ENCODE peak calls at places on chromosomes 3 and 15, in four cellular contexts. P, J, E and Z are unnamed samples.

GRCh38 chr3:32384938-32385337 is 6.7 kb upstream of the CMTM7 start:
- DNase-seq in P (peak), E (no peak), J (no peak), Z (no peak)

GRCh38 chr3:16329792-16330061 is 64.7 kb downstream of the OXNAD1 start:
- DNase-seq in J (no peak), E (no peak), P (peak), Z (no peak)

GRCh38 chr3:49649576-49649975 is 24.6 kb upstream of the APEH start:
- DNase-seq in E (no peak), P (no peak), J (no peak), Z (peak)

GRCh38 chr3:99875925-99876781 is 58.5 kb downstream of the CMSS1 start:
- DNase-seq in E (no peak), J (peak), P (peak), Z (peak)

GRCh38 chr15:43433160-43433559 is 59.8 kb downstream of the TP53BP1 start:
- DNase-seq in P (no peak), J (no peak), E (no peak), Z (no peak)

GRCh38 chr3:187875868-187876267 is 130.6 kb upstream of the BCL6 start:
- DNase-seq in J (no peak), E (no peak), P (no peak), Z (no peak)

GRCh38 chr3:66761093-66761780 is 236.9 kb upstream of the KBTBD8 start:
- DNase-seq in E (no peak), J (no peak), P (no peak), Z (no peak)

GRCh38 chr3:127105996-127106855 is 86.7 kb upstream of the PRR23E start:
- DNase-seq in J (no peak), E (no peak), P (no peak), Z (no peak)

GRCh38 chr3:187740446-187741399 is 4.5 kb downstream of the BCL6 start:
- DNase-seq in J (no peak), E (no peak), P (peak), Z (no peak)

GRCh38 chr3:148957586-148957985 is 33.8 kb upstream of the GYG1 start:
- DNase-seq in P (no peak), E (no peak), J (peak), Z (peak)

GRCh38 chr15:47196057-47196456 is 521.2 kb upstream of the SEMA6D start:
- DNase-seq in J (peak), P (peak), E (peak), Z (peak)

GRCh38 chr15:47188766-47189507 is 528.4 kb upstream of the SEMA6D start:
- DNase-seq in E (no peak), P (no peak), J (no peak), Z (no peak)

DNA sequence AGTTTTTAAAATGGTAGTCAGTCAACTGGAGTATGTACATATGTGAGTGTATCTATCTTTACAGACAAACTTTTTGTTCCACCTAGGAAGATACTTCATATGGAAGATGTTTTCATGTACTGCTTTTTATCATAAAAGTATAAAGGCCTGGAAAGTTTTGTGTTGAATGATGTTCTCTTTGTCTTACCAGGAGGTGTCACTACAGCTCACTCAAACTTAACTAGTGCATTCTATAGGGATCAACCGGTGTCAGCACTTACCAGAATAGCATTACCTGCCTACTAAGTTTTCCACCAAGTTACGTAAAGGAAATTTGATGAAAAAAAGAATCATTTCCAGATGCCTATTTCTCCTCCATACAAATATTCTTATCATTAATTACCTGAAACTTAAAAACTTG is 522.6 kb upstream of the SEMA6D start:
- DNase-seq in J (no peak), E (no peak), P (peak), Z (peak)
- TF ChIP-seq TCF12 in J (no peak), E (no peak), P (no peak), Z (no peak)

DNA sequence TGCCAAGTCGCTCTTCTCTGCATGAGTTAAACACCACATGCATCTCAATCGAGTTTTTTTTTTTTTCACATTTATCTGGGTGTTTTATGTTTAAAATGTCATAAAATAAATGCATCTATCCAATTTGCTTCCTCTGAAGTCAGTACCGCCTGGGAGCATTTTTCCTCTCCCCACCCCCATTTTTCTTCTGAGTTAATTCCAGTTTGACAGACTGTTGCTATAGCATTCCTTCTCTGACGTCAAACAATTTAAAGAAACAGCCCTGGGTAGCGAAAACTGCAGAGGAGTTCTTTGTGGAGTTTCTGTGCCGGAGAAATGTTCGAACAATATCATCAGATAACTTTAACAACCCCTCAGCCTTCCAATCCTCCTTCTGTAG is 885 bp upstream of the GNB4 start:
- DNase-seq in E (no peak), P (no peak), J (no peak), Z (no peak)
- TF ChIP-seq TCF12 in E (no peak), P (no peak), J (no peak), Z (no peak)

DNA sequence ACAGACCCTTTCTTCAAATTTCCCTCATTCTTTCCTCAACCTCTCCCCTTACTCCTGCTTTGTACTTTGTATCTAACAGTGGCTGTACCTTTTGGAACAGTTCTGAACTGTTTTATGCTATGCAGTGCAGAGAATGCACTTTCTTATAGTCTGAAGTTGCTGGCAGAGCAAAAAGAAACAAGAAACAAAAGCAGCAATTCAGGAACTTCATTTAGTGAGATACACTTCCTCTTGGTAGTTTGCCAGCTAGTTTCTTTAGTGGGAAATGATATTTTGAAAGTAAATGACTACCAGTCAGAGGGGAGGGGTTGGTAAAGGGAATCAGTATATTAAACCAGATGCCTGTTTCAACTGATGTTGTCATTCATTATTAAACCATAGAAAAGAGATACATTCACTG is 55.0 kb upstream of the CHD2 start:
- DNase-seq in J (no peak), E (peak), P (no peak), Z (peak)
- TF ChIP-seq TCF12 in J (no peak), E (no peak), P (no peak), Z (no peak)

GRCh38 chr3:24548278-24548677 is 53.6 kb upstream of the THRB start:
- DNase-seq in P (no peak), J (no peak), E (no peak), Z (no peak)
- TF ChIP-seq TCF12 in P (no peak), J (no peak), E (no peak), Z (no peak)

GRCh38 chr15:36399276-36399675 is 180.2 kb upstream of the CDIN1 start:
- DNase-seq in J (no peak), E (no peak), P (no peak), Z (no peak)
- TF ChIP-seq TCF12 in J (no peak), E (no peak), P (no peak), Z (no peak)

DNA sequence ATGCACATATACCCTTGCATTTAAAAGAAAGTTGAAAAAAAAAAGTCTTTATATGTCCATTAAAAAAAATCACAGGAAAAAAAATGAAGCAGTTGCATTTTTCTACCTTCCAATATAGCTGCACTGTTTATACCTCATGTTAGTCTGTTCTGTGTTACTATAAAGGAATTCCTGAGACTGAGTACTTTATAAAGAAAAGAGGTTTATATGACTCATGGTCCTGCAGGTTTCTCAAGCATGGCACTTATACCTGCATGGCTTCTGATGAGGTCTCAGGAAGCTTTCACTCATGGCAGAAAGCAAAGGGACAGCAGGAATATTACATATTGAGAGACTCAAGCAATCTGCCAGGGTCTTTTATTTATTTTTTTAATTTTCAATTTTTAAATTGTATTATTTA is 277.2 kb upstream of the BCHE start:
- DNase-seq in E (no peak), P (no peak), J (no peak), Z (no peak)
- TF ChIP-seq TCF12 in E (no peak), P (no peak), J (no peak), Z (no peak)

GRCh38 chr3:155243512-155243921 is 50.0 kb downstream of the STRIT1 start:
- DNase-seq in E (no peak), P (no peak), J (no peak), Z (no peak)
- TF ChIP-seq TCF12 in E (no peak), P (no peak), J (no peak), Z (no peak)

GRCh38 chr3:105865016-105865623 is 3.7 kb downstream of the CBLB start:
- DNase-seq in J (no peak), E (no peak), P (no peak), Z (no peak)

GRCh38 chr3:105867690-105868449 is 942 bp downstream of the CBLB start:
- DNase-seq in J (no peak), P (no peak), E (no peak), Z (no peak)

GRCh38 chr3:105865867-105866350 is 2.9 kb downstream of the CBLB start:
- DNase-seq in E (no peak), P (no peak), J (no peak), Z (no peak)

GRCh38 chr3:105868450-105868744 is 415 bp downstream of the CBLB start:
- DNase-seq in P (peak), J (no peak), E (no peak), Z (peak)

DNA sequence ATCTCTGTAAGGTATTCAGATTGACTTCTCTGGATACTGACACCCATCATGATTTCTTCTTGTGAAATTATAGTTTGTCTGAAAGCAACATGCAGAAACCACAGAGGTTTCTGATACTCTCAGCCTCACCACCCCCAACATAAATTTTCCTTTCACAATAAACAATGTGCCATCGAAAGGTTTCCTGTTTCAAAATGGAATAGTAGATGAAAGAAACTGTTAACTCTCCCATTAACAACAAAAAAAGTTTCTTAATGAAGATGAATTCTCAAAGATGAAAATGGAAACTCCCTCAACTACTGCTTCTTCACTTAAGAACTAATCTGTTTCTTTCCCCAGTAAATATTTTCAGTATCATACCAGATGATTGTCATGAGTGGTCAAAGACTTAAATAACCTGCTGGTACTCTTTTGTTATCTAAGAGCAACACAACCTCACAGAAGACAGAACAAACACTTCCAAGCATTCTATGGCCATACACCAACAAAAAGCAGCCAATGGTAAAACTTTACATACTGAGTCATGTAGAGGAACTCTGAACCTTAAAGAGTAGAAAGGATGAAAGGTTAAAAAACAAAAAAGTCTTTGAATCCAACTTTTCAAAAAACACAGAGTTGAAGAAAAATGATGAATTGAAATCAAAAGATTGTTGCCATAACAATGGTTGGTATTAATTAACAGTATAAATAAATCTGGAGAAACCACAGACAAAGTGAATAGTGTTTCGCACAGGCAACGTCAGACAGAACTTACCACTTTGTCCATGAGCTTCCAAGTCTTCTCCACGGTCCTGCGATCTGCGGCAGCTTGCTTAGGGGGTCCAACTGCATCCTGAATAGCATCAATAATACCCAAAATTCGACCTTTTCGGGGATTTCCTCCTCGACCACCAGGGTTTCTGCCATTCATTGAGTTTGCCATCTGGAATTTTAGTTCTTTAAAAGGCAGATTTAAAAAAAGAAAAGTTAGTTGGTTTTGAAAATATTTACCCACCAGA is 1.9 kb downstream of the CBLB start:
- DNase-seq in P (no peak), J (no peak), E (peak), Z (peak)
- TF ChIP-seq TCF12 in P (no peak), J (no peak), E (no peak), Z (no peak)

GRCh38 chr15:79887054-79887453 is 9.8 kb downstream of the MTHFS start:
- DNase-seq in J (no peak), P (no peak), E (no peak), Z (no peak)
- TF ChIP-seq TCF12 in J (no peak), P (no peak), E (no peak), Z (no peak)